ENCODE peak calls at places on chromosomes 16 and 17, in seven cellular contexts. O is AG09309; C is IMR-90; N is CD8-positive, alpha-beta T cell; L is stomach; R is fibroblast of lung; A is gastrocnemius medialis. F is an unnamed sample.

GRCh38 chr17:28974451-28974850 is 23.1 kb upstream of the PHF12 start:
- DNase-seq in O (no peak), C (no peak), N (no peak), L (no peak), R (no peak), A (no peak), F (no peak)

GRCh38 chr17:78341559-78342437 is 18.1 kb downstream of the SOCS3 start:
- DNase-seq in O (no peak), C (peak; percentile 74), N (no peak), L (peak; percentile 79), R (peak; percentile 83), A (peak; percentile 69), F (no peak)

GRCh38 chr17:78956254-78956653 is 23.5 kb downstream of the LGALS3BP start:
- DNase-seq in O (no peak), C (no peak), N (no peak), L (no peak), R (no peak), A (no peak), F (no peak)

GRCh38 chr17:7834554-7834890 is 505 bp downstream of the KDM6B start:
- DNase-seq in O (no peak), C (no peak), N (no peak), L (peak; percentile 68), R (no peak), A (peak; percentile 53), F (peak; percentile 67)

GRCh38 chr17:8041249-8041928 is 2.5 kb downstream of the ALOX15B start:
- DNase-seq in O (peak; percentile 77), C (peak; percentile 73), N (no peak), L (peak; percentile 58), R (peak; percentile 53), A (peak; percentile 21), F (peak; percentile 69)

GRCh38 chr17:41579484-41580243 is 7.0 kb downstream of the KRT14 start:
- DNase-seq in O (peak; percentile 33), C (peak; percentile 54), N (no peak), L (peak; percentile 87), R (peak; percentile 55), A (peak; percentile 12), F (peak; percentile 75)

GRCh38 chr16:85498607-85499006 is 114.5 kb upstream of the GSE1 start:
- DNase-seq in O (no peak), C (no peak), N (no peak), L (peak; percentile 42), R (no peak), A (peak; percentile 49), F (peak; percentile 67)

GRCh38 chr17:78737332-78737731 is 44.7 kb downstream of the CYTH1 start:
- DNase-seq in O (peak; percentile 42), C (peak; percentile 83), N (no peak), L (no peak), R (peak; percentile 76), A (no peak), F (no peak)

GRCh38 chr17:68709995-68710780 is 109.0 kb upstream of the FAM20A start:
- DNase-seq in O (peak; percentile 90), C (peak; percentile 76), N (no peak), L (no peak), R (peak; percentile 13), A (no peak), F (no peak)

GRCh38 chr17:65595071-65595655 is 33.7 kb upstream of the AXIN2 start:
- DNase-seq in O (no peak), C (no peak), N (no peak), L (no peak), R (no peak), A (no peak), F (peak; percentile 5)

GRCh38 chr16:19595043-19595767 is 39.7 kb downstream of the VPS35L start:
- DNase-seq in O (peak; percentile 75), C (peak; percentile 83), N (no peak), L (peak; percentile 62), R (peak; percentile 96), A (no peak), F (no peak)

GRCh38 chr17:67613961-67614360 is 103.8 kb upstream of the NOL11 start:
- DNase-seq in O (no peak), C (no peak), N (no peak), L (no peak), R (no peak), A (no peak), F (peak; percentile 55)

GRCh38 chr17:30380643-30381419 is 2.1 kb downstream of the CPD start:
- DNase-seq in O (no peak), C (no peak), N (no peak), L (no peak), R (no peak), A (no peak), F (no peak)
- H3K4me3 ChIP-seq in O (no peak overlapping the region), C (peak overlapping the region; percentile 66), N (peak overlapping the region; percentile 51), L (peak overlapping the region; percentile 94), R (peak overlapping the region; percentile 65), A (peak overlapping the region; percentile 90), F (peak overlapping the region; percentile 83)

DNA sequence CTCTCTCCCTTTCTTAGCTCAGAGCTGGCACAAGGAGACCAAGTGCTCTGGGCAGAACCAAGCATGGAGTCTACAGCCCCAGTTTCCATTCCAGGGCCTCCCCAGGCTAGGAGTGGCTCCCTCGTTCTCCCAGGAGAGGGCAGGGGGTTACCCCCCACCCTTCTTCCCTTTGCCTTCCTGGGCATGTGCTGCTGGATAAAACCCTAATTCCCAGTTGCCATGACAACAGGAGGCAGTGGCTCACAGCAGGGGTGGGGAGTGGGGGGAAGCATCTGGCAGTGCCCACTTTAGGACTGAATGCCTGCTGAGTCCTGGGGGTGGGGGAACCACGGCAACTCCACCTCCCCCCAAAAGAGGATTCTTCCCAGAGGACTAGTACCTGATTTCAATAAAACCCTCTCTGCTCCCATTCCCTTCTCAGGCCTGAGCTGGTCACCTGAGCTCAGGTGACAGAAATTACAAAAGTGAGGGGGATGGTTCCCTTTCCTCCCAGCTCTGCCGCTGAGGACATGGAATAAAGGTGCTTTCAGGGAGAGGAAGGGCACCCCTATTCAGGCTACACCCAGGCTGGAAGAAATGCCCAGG is 1.8 kb downstream of the MPP2 start:
- DNase-seq in O (no peak), C (no peak), N (no peak), L (no peak), R (no peak), A (no peak), F (no peak)
- H3K4me3 ChIP-seq in O (no peak overlapping the region), C (no peak overlapping the region), N (no peak overlapping the region), L (peak overlapping the region; percentile 81), R (no peak overlapping the region), A (peak overlapping the region; percentile 78), F (no peak overlapping the region)

DNA sequence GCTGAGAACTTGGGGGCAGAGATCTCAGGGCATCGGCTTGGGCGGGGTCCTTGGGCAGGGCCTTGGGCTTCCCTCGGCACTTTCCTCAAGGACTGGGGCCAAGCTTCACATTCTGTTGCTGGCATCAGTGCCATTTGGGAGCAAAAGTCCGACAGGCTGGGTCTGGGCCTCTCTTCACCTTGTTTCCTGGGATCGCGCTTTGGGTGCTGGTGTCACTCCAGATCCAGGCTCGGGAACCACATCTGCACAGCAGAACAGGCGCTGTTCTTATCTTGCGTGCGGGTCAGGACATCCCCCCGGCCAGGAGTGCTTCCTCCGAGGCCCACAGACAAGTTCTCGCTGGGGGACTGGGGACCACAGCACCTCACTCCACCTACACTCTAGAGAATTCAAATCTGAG is 31.1 kb upstream of the CDH15 start:
- DNase-seq in O (no peak), C (no peak), N (no peak), L (no peak), R (no peak), A (no peak), F (no peak)
- H3K4me3 ChIP-seq in O (no peak overlapping the region), C (no peak overlapping the region), N (no peak overlapping the region), L (no peak overlapping the region), R (no peak overlapping the region), A (no peak overlapping the region), F (no peak overlapping the region)

GRCh38 chr17:45242015-45242414 is 19.9 kb downstream of the SPATA32 start:
- DNase-seq in O (no peak), C (no peak), N (no peak), L (no peak), R (no peak), A (no peak), F (no peak)
- H3K4me3 ChIP-seq in O (no peak overlapping the region), C (no peak overlapping the region), N (no peak overlapping the region), L (peak overlapping the region; percentile 34), R (no peak overlapping the region), A (no peak overlapping the region), F (no peak overlapping the region)

F was measured in GM12865.